ENCODE peak calls at places on chromosomes 5 and 9, in five cellular contexts. C, S, L, Q and X are unnamed samples.

GRCh38 chr5:112548246-112548982 is 129.3 kb upstream of the EPB41L4A start:
- DNase-seq in C (no peak), S (peak; percentile 85), L (peak; percentile 11), Q (no peak), X (no peak)

GRCh38 chr5:80231243-80231642 is 24.6 kb downstream of the SERINC5 start:
- DNase-seq in C (no peak), S (no peak), L (no peak), Q (no peak), X (no peak)

GRCh38 chr5:151086905-151087360 is 6.1 kb upstream of the TNIP1 start:
- DNase-seq in C (peak; percentile 56), S (no peak), L (no peak), Q (peak; percentile 51), X (no peak)

GRCh38 chr5:11322133-11322532 is 561.1 kb upstream of the DAP start:
- DNase-seq in C (no peak), S (no peak), L (no peak), Q (no peak), X (no peak)

GRCh38 chr5:126635585-126635984 is 34.8 kb downstream of the PHAX start:
- DNase-seq in C (no peak), S (no peak), L (no peak), Q (no peak), X (no peak)

GRCh38 chr5:101393795-101394450 is 490.8 kb upstream of the ST8SIA4 start:
- DNase-seq in C (no peak), S (no peak), L (no peak), Q (no peak), X (no peak)

GRCh38 chr5:134458234-134458633 is 46.6 kb upstream of the CDKN2AIPNL start:
- DNase-seq in C (no peak), S (peak; percentile 4), L (no peak), Q (no peak), X (no peak)

GRCh38 chr5:21807953-21808352 is 1045.2 kb downstream of the CDH12 start:
- DNase-seq in C (no peak), S (no peak), L (no peak), Q (no peak), X (no peak)

GRCh38 chr5:122999947-123000563 is 36.5 kb downstream of the PPIC start:
- DNase-seq in C (no peak), S (peak; percentile 63), L (no peak), Q (peak; percentile 47), X (peak; percentile 80)

GRCh38 chr9:1510712-1511111 is 460.6 kb downstream of the DMRT2 start:
- DNase-seq in C (no peak), S (no peak), L (no peak), Q (no peak), X (no peak)

GRCh38 chr5:173772407-173773059 is 115.6 kb upstream of the CPEB4 start:
- DNase-seq in C (no peak), S (peak; percentile 47), L (peak; percentile 4), Q (no peak), X (no peak)

GRCh38 chr9:87556039-87556438 is 58.4 kb downstream of the DAPK1 start:
- DNase-seq in C (no peak), S (no peak), L (no peak), Q (peak; percentile 90), X (no peak)

GRCh38 chr9:119020730-119021333 is 348.4 kb downstream of the BRINP1 start:
- DNase-seq in C (no peak), S (no peak), L (no peak), Q (no peak), X (no peak)

GRCh38 chr5:145236966-145237365 is 598.2 kb downstream of the PRELID2 start:
- DNase-seq in C (no peak), S (no peak), L (no peak), Q (no peak), X (no peak)

GRCh38 chr5:173849908-173850307 is 38.2 kb upstream of the CPEB4 start:
- DNase-seq in C (no peak), S (no peak), L (no peak), Q (no peak), X (no peak)

GRCh38 chr5:56506586-56506985 is 273.5 kb upstream of the ANKRD55 start:
- DNase-seq in C (no peak), S (no peak), L (no peak), Q (no peak), X (no peak)

GRCh38 chr5:135126688-135127603 is 92.9 kb upstream of the PITX1 start:
- DNase-seq in C (no peak), S (no peak), L (no peak), Q (no peak), X (no peak)

GRCh38 chr9:95815153-95815552 is 60.3 kb upstream of the ERCC6L2 start:
- DNase-seq in C (no peak), S (peak; percentile 25), L (no peak), Q (no peak), X (no peak)

GRCh38 chr5:179439181-179439990 is 94.1 kb upstream of the ADAMTS2 start:
- DNase-seq in C (no peak), S (no peak), L (no peak), Q (no peak), X (no peak)

GRCh38 chr5:126460459-126460858 is 37.2 kb downstream of the GRAMD2B start:
- DNase-seq in C (no peak), S (no peak), L (no peak), Q (no peak), X (no peak)

GRCh38 chr9:32587901-32588300 is 14.9 kb upstream of the NDUFB6 start:
- DNase-seq in C (no peak), S (no peak), L (peak; percentile 13), Q (no peak), X (no peak)
- TF ChIP-seq CTCF in C (no peak), S (no peak), L (no peak), Q (no peak), X (no peak)

GRCh38 chr5:87170799-87171198 is 96.9 kb upstream of the RASA1 start:
- DNase-seq in C (no peak), S (no peak), L (no peak), Q (no peak), X (no peak)
- TF ChIP-seq CTCF in C (no peak), S (no peak), L (no peak), Q (no peak), X (no peak)

DNA sequence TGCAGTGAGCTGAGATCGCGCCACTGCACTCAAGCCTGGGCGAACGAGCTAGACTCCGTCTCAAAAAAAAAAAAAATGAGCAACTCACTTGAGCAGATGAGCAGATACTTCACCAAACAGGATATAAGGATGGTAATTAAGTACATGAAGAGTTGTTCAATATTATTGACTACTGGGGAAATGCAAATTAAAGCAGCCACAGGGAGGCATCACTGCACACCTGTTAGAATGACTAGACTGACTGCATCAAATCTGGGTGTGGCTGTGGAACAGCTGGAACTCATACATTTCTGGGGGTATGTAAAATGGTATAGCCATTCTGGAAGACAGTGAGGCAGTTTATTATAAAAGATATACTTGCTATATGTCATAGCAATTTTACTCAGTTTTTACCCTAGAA is 93.0 kb downstream of the WNK2 start:
- DNase-seq in C (peak; percentile 23), S (no peak), L (no peak), Q (peak; percentile 66), X (no peak)
- TF ChIP-seq CTCF in C (peak; percentile 53), S (no peak), L (no peak), Q (peak; percentile 51), X (no peak)

GRCh38 chr5:97297063-97297715 is 114.1 kb upstream of the RIOK2 start:
- DNase-seq in C (no peak), S (peak; percentile 4), L (no peak), Q (peak; percentile 24), X (peak; percentile 39)
- TF ChIP-seq CTCF in C (peak; percentile 63), S (peak; percentile 66), L (peak; percentile 41), Q (peak; percentile 71), X (peak; percentile 32)

GRCh38 chr5:132102101-132102701 is 28.6 kb downstream of the CSF2 start:
- DNase-seq in C (no peak), S (no peak), L (no peak), Q (no peak), X (no peak)

GRCh38 chr5:132103969-132104391 is 30.4 kb downstream of the CSF2 start:
- DNase-seq in C (no peak), S (no peak), L (no peak), Q (peak; percentile 64), X (no peak)

GRCh38 chr5:132104561-132104960 is 31.0 kb downstream of the CSF2 start:
- DNase-seq in C (no peak), S (no peak), L (no peak), Q (peak; percentile 12), X (no peak)

GRCh38 chr5:132102944-132103343 is 29.4 kb downstream of the CSF2 start:
- DNase-seq in C (no peak), S (no peak), L (no peak), Q (peak; percentile 10), X (no peak)

DNA sequence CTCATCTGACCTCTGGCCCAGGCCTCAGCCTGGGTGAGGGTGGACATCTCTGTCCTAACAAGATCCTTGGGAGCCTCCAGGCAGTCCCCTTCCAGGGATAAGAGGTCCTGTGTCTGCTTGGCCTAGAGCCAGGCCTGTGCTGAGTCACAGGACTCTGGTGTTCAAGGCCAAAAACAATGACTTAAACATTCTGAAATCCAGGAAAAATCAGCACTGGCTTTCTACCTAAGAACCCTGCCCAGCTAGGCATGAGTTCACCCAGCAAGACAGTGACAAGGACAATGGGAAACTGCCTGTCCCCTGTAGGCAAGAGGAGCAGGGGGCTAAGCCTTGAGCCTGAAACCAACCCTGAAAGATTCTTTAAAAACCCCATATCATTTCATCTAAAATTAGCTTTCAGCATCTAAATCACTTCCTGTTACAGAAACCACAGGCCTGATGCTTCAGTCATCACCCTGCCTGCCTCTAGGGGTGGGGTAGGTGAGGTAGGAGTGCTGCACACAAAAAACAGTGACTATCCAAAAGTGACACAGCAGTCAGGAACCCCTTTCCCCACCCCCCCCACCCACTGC is 29.9 kb downstream of the CSF2 start:
- DNase-seq in C (no peak), S (peak; percentile 75), L (peak; percentile 74), Q (peak; percentile 89), X (no peak)
- TF ChIP-seq CTCF in C (peak; percentile 19), S (no peak), L (no peak), Q (peak; percentile 41), X (no peak)